ENCODE peak calls at places on chromosomes 7 and 10, in four cellular contexts. T, L, Y and D are unnamed samples.

GRCh38 chr10:45473126-45473525 is 99.1 kb downstream of the ALOX5 start:
- DNase-seq in Y (no peak), T (no peak), L (no peak), D (no peak)

GRCh38 chr10:14601872-14602725 is 172.6 kb downstream of the FAM107B start:
- DNase-seq in Y (no peak), L (peak; percentile 61), T (no peak), D (no peak)

GRCh38 chr7:116588641-116589594 is 64.1 kb downstream of the CAV1 start:
- DNase-seq in T (peak; percentile 48), Y (no peak), L (no peak), D (peak; percentile 22)

GRCh38 chr10:132257271-132257670 is 50.5 kb downstream of the STK32C start:
- DNase-seq in L (no peak), T (no peak), Y (no peak), D (no peak)

GRCh38 chr10:88764110-88764509 is 4.3 kb downstream of the LIPN start:
- DNase-seq in Y (no peak), T (no peak), L (no peak), D (no peak)

GRCh38 chr10:125025341-125025740 is 83.4 kb downstream of the ZRANB1 start:
- DNase-seq in L (no peak), T (no peak), Y (no peak), D (no peak)

GRCh38 chr7:94431620-94432295 is 37.1 kb downstream of the COL1A2 start:
- DNase-seq in T (no peak), Y (no peak), L (no peak), D (no peak)

GRCh38 chr7:46191776-46192175 is 270.7 kb upstream of the IGFBP3 start:
- DNase-seq in Y (no peak), L (no peak), T (no peak), D (no peak)

GRCh38 chr7:150379590-150380379 is 655 bp downstream of the ZNF775 start:
- DNase-seq in Y (no peak), L (no peak), T (no peak), D (no peak)

GRCh38 chr10:33453081-33453850 is 118.8 kb upstream of the NRP1 start:
- DNase-seq in Y (no peak), L (no peak), T (no peak), D (no peak)

GRCh38 chr7:30276203-30276900 is 8.0 kb upstream of the ZNRF2 start:
- DNase-seq in L (peak; percentile 42), Y (no peak), T (peak; percentile 63), D (no peak)

GRCh38 chr7:753190-753589 is 26.1 kb upstream of the PRKAR1B start:
- DNase-seq in L (no peak), Y (peak; percentile 35), T (no peak), D (no peak)

GRCh38 chr10:98382691-98383101 is 32.3 kb downstream of the PYROXD2 start:
- DNase-seq in T (no peak), L (no peak), Y (no peak), D (no peak)

GRCh38 chr10:8060010-8060703 is 5.7 kb downstream of the GATA3 start:
- DNase-seq in L (no peak), Y (no peak), T (no peak), D (peak; percentile 29)

GRCh38 chr10:91616124-91616523 is 16.7 kb downstream of the PPP1R3C start:
- DNase-seq in T (no peak), L (no peak), Y (no peak), D (no peak)

GRCh38 chr10:488933-489215 is 200.6 kb downstream of the DIP2C start:
- DNase-seq in T (no peak), L (no peak), Y (peak; percentile 33), D (no peak)

GRCh38 chr10:79381804-79382221 is 34.5 kb downstream of the PPIF start:
- DNase-seq in T (no peak), L (peak; percentile 45), Y (peak; percentile 65), D (peak; percentile 73)

GRCh38 chr7:45179666-45180065 is 22.1 kb downstream of the RAMP3 start:
- DNase-seq in T (no peak), Y (no peak), L (no peak), D (no peak)

GRCh38 chr7:157495594-157495993 is 158.8 kb downstream of the DNAJB6 start:
- DNase-seq in T (no peak), Y (peak; percentile 49), L (no peak), D (no peak)

GRCh38 chr7:8261711-8262695 is at the start of gene ICA1:
- DNase-seq in T (no peak), L (peak; percentile 87), Y (peak; percentile 90), D (peak; percentile 84)

GRCh38 chr7:77734590-77735421 is 38.5 kb downstream of the RSBN1L start:
- DNase-seq in L (no peak), Y (no peak), T (no peak), D (peak; percentile 59)

GRCh38 chr7:26534649-26535482 is 243.2 kb downstream of the SNX10 start:
- DNase-seq in Y (no peak), L (no peak), T (no peak), D (no peak)

GRCh38 chr7:148609045-148609725 is 18.6 kb downstream of the C7orf33 start:
- DNase-seq in T (no peak), L (no peak), Y (no peak), D (no peak)

GRCh38 chr7:13104128-13104527 is 416.7 kb downstream of the ARL4A start:
- DNase-seq in Y (no peak), T (no peak), L (no peak), D (no peak)

GRCh38 chr7:37211097-37211496 is 237.6 kb downstream of the ELMO1 start:
- DNase-seq in T (no peak), L (peak; percentile 24), Y (no peak), D (no peak)

GRCh38 chr10:131739201-131739600 is 161.6 kb upstream of the PPP2R2D start:
- DNase-seq in T (no peak), L (no peak), Y (no peak), D (no peak)

GRCh38 chr10:125878957-125879835 is 1.9 kb downstream of the DHX32 start:
- DNase-seq in T (peak; percentile 89), L (peak; percentile 57), Y (no peak), D (no peak)

GRCh38 chr10:91925022-91925320 is 1.4 kb downstream of the BTAF1 start:
- DNase-seq in L (no peak), T (no peak), Y (no peak), D (no peak)

GRCh38 chr10:72567421-72567820 is 58.5 kb downstream of the MICU1 start:
- DNase-seq in L (no peak), Y (no peak), T (peak; percentile 67), D (no peak)

GRCh38 chr7:13411641-13412040 is 577.8 kb downstream of the ETV1 start:
- DNase-seq in Y (no peak), L (no peak), T (no peak), D (no peak)

GRCh38 chr7:70570029-70570428 is 561.9 kb upstream of the GALNT17 start:
- DNase-seq in T (no peak), L (no peak), Y (no peak), D (no peak)

GRCh38 chr7:44884553-44885393 is 557 bp downstream of the PURB start:
- DNase-seq in T (no peak), Y (peak; percentile 85), L (peak; percentile 52), D (peak; percentile 75)

GRCh38 chr10:79397575-79398303 is 47.7 kb downstream of the ZCCHC24 start:
- DNase-seq in T (no peak), Y (no peak), L (no peak), D (no peak)

GRCh38 chr7:87147500-87147899 is 4.8 kb upstream of the DMTF1 start:
- DNase-seq in T (no peak), Y (no peak), L (no peak), D (no peak)

DNA sequence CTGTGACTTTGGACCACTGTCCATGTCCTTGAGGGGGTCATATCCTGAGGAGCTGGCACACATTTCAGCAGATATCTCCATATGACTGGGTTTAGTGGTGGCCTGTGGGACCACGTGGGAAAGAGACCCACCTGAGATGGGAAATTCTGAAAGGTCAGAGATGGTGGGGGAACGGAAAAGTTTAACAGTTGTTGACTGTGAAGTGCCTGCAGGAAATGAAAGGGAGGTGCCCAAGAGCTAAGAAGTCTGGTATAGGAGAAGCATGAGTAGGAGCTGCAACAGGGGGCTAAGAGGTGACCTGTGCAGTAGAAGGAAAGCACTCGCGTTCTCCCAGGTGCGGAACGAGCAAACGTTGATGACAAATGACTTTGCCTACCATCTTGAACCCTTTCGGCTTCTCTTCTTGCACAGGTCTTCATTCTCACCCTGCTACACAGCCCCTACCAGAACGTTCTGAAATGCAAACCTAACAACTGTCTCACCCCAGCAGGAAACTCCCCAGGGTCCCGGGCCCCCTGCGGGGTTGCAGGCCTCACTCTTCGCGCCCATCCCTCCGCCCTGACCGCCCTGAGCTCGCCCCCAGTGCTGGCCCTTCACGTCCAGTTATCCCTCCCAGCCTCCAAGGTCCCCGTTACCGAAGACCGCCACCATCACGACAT is 9.8 kb upstream of the FXYD4 start:
- DNase-seq in T (no peak), L (no peak), Y (no peak), D (no peak)
- H3K4me3 ChIP-seq in T (peak overlapping the region; percentile 76), L (peak overlapping the region; percentile 64), Y (peak overlapping the region; percentile 63), D (peak overlapping the region; percentile 28)

GRCh38 chr7:24411226-24411625 is 127.2 kb downstream of the NPY start:
- DNase-seq in L (no peak), T (no peak), Y (no peak), D (no peak)
- H3K4me3 ChIP-seq in L (no peak overlapping the region), T (no peak overlapping the region), Y (no peak overlapping the region), D (no peak overlapping the region)

GRCh38 chr10:5977471-5978370 is at the start of gene IL15RA:
- DNase-seq in Y (peak; percentile 91), L (peak; percentile 83), T (no peak), D (peak; percentile 94)
- H3K4me3 ChIP-seq in Y (peak within 1 kb of the TSS; percentile 91), L (peak within 1 kb of the TSS; percentile 87), T (peak within 1 kb of the TSS; percentile 71), D (peak within 1 kb of the TSS; percentile 87)

GRCh38 chr10:44310762-44311562 is 73.9 kb downstream of the CXCL12 start:
- DNase-seq in T (no peak), Y (peak; percentile 92), L (peak; percentile 92), D (peak; percentile 84)
- H3K4me3 ChIP-seq in T (peak overlapping the region; percentile 18), Y (peak overlapping the region; percentile 41), L (no peak overlapping the region), D (no peak overlapping the region)